ENCODE peak calls at places on chromosomes 2 and 18, in ten cellular contexts. One of them, this sample, is unnamed.

GRCh38 chr2:219018286-219018685 is 23.0 kb downstream of the CFAP65 start:
- DNase-seq in heart right ventricle: no peak
- DNase-seq in CD4-positive, alpha-beta memory T cell: no peak
- DNase-seq in psoas muscle: no peak
- DNase-seq in SJCRH30: no peak
- DNase-seq in IMR-90: no peak
- DNase-seq in WERI-Rb-1: no peak
- DNase-seq in RWPE1: no peak
- DNase-seq in neural progenitor cell: no peak
- DNase-seq in thyroid gland: no peak
- DNase-seq in this sample: no peak

GRCh38 chr18:40738321-40738880 is 1216.6 kb upstream of the PIK3C3 start:
- DNase-seq in heart right ventricle: no peak
- DNase-seq in WERI-Rb-1: no peak
- DNase-seq in psoas muscle: no peak
- DNase-seq in thyroid gland: no peak
- DNase-seq in IMR-90: no peak
- DNase-seq in SJCRH30: no peak
- DNase-seq in neural progenitor cell: no peak
- DNase-seq in RWPE1: no peak
- DNase-seq in CD4-positive, alpha-beta memory T cell: no peak
- DNase-seq in this sample: no peak

GRCh38 chr18:12428923-12429322 is 21.2 kb downstream of the PRELID3A start:
- DNase-seq in RWPE1: no peak
- DNase-seq in WERI-Rb-1: no peak
- DNase-seq in psoas muscle: no peak
- DNase-seq in heart right ventricle: no peak
- DNase-seq in CD4-positive, alpha-beta memory T cell: no peak
- DNase-seq in IMR-90: no peak
- DNase-seq in neural progenitor cell: no peak
- DNase-seq in SJCRH30: no peak
- DNase-seq in thyroid gland: no peak
- DNase-seq in this sample: no peak

GRCh38 chr2:216583606-216584005 is 49.6 kb upstream of the IGFBP2 start:
- DNase-seq in heart right ventricle: no peak
- DNase-seq in WERI-Rb-1: no peak
- DNase-seq in thyroid gland: no peak
- DNase-seq in SJCRH30: peak; percentile 24
- DNase-seq in neural progenitor cell: no peak
- DNase-seq in psoas muscle: no peak
- DNase-seq in IMR-90: no peak
- DNase-seq in RWPE1: no peak
- DNase-seq in CD4-positive, alpha-beta memory T cell: no peak
- DNase-seq in this sample: no peak

GRCh38 chr2:10499275-10499907 is 51.3 kb upstream of the ODC1 start:
- DNase-seq in thyroid gland: peak; percentile 81
- DNase-seq in heart right ventricle: no peak
- DNase-seq in psoas muscle: no peak
- DNase-seq in SJCRH30: no peak
- DNase-seq in neural progenitor cell: no peak
- DNase-seq in IMR-90: peak; percentile 12
- DNase-seq in RWPE1: no peak
- DNase-seq in CD4-positive, alpha-beta memory T cell: no peak
- DNase-seq in WERI-Rb-1: no peak
- DNase-seq in this sample: no peak

GRCh38 chr2:11829947-11830707 is 83.7 kb downstream of the LPIN1 start:
- DNase-seq in neural progenitor cell: peak; percentile 90
- DNase-seq in psoas muscle: peak; percentile 69
- DNase-seq in IMR-90: peak; percentile 98
- DNase-seq in heart right ventricle: peak; percentile 51
- DNase-seq in CD4-positive, alpha-beta memory T cell: peak; percentile 62
- DNase-seq in RWPE1: peak; percentile 97
- DNase-seq in thyroid gland: peak; percentile 83
- DNase-seq in WERI-Rb-1: peak; percentile 88
- DNase-seq in SJCRH30: peak; percentile 87
- DNase-seq in this sample: peak; percentile 2

GRCh38 chr2:9403924-9404323 is 19.4 kb downstream of the ITGB1BP1 start:
- DNase-seq in CD4-positive, alpha-beta memory T cell: no peak
- DNase-seq in neural progenitor cell: no peak
- DNase-seq in SJCRH30: no peak
- DNase-seq in psoas muscle: no peak
- DNase-seq in WERI-Rb-1: no peak
- DNase-seq in IMR-90: peak; percentile 83
- DNase-seq in thyroid gland: no peak
- DNase-seq in RWPE1: no peak
- DNase-seq in heart right ventricle: no peak
- DNase-seq in this sample: no peak

GRCh38 chr18:76679877-76680276 is 142.5 kb upstream of the ZNF236 start:
- DNase-seq in neural progenitor cell: peak; percentile 73
- DNase-seq in RWPE1: no peak
- DNase-seq in IMR-90: no peak
- DNase-seq in psoas muscle: no peak
- DNase-seq in CD4-positive, alpha-beta memory T cell: no peak
- DNase-seq in heart right ventricle: no peak
- DNase-seq in SJCRH30: no peak
- DNase-seq in thyroid gland: no peak
- DNase-seq in WERI-Rb-1: no peak
- DNase-seq in this sample: no peak

GRCh38 chr2:67649331-67650071 is 252.4 kb downstream of the ETAA1 start:
- DNase-seq in CD4-positive, alpha-beta memory T cell: no peak
- DNase-seq in psoas muscle: peak; percentile 25
- DNase-seq in RWPE1: peak; percentile 8
- DNase-seq in thyroid gland: peak; percentile 8
- DNase-seq in SJCRH30: peak; percentile 76
- DNase-seq in heart right ventricle: peak; percentile 41
- DNase-seq in IMR-90: peak; percentile 61
- DNase-seq in neural progenitor cell: no peak
- DNase-seq in WERI-Rb-1: no peak
- DNase-seq in this sample: no peak

GRCh38 chr2:200618051-200618419 is 32.2 kb downstream of the AOX1 start:
- DNase-seq in thyroid gland: no peak
- DNase-seq in RWPE1: no peak
- DNase-seq in IMR-90: no peak
- DNase-seq in neural progenitor cell: no peak
- DNase-seq in WERI-Rb-1: no peak
- DNase-seq in psoas muscle: no peak
- DNase-seq in CD4-positive, alpha-beta memory T cell: no peak
- DNase-seq in SJCRH30: no peak
- DNase-seq in heart right ventricle: no peak
- DNase-seq in this sample: no peak

GRCh38 chr2:200616656-200617055 is 30.8 kb downstream of the AOX1 start:
- DNase-seq in IMR-90: peak; percentile 50
- DNase-seq in RWPE1: no peak
- DNase-seq in thyroid gland: no peak
- DNase-seq in psoas muscle: no peak
- DNase-seq in heart right ventricle: no peak
- DNase-seq in SJCRH30: no peak
- DNase-seq in neural progenitor cell: no peak
- DNase-seq in WERI-Rb-1: no peak
- DNase-seq in CD4-positive, alpha-beta memory T cell: no peak
- DNase-seq in this sample: no peak

GRCh38 chr2:200616193-200616592 is 30.4 kb downstream of the AOX1 start:
- DNase-seq in WERI-Rb-1: no peak
- DNase-seq in CD4-positive, alpha-beta memory T cell: no peak
- DNase-seq in heart right ventricle: no peak
- DNase-seq in IMR-90: no peak
- DNase-seq in SJCRH30: no peak
- DNase-seq in psoas muscle: no peak
- DNase-seq in thyroid gland: no peak
- DNase-seq in RWPE1: no peak
- DNase-seq in neural progenitor cell: no peak
- DNase-seq in this sample: no peak

GRCh38 chr2:200618590-200619021 is 32.8 kb downstream of the AOX1 start:
- DNase-seq in RWPE1: no peak
- DNase-seq in WERI-Rb-1: no peak
- DNase-seq in psoas muscle: no peak
- DNase-seq in thyroid gland: no peak
- DNase-seq in IMR-90: peak; percentile 78
- DNase-seq in CD4-positive, alpha-beta memory T cell: no peak
- DNase-seq in neural progenitor cell: peak; percentile 40
- DNase-seq in heart right ventricle: no peak
- DNase-seq in SJCRH30: no peak
- DNase-seq in this sample: no peak

GRCh38 chr2:200617089-200618050 is 31.6 kb downstream of the AOX1 start:
- DNase-seq in neural progenitor cell: no peak
- DNase-seq in thyroid gland: no peak
- DNase-seq in WERI-Rb-1: no peak
- DNase-seq in heart right ventricle: no peak
- DNase-seq in RWPE1: no peak
- DNase-seq in psoas muscle: no peak
- DNase-seq in IMR-90: no peak
- DNase-seq in SJCRH30: no peak
- DNase-seq in CD4-positive, alpha-beta memory T cell: no peak
- DNase-seq in this sample: no peak
- H3K27ac ChIP-seq in neural progenitor cell: no peak overlapping the region
- H3K27ac ChIP-seq in thyroid gland: no peak overlapping the region
- H3K27ac ChIP-seq in WERI-Rb-1: no peak overlapping the region
- H3K27ac ChIP-seq in heart right ventricle: no peak overlapping the region
- H3K27ac ChIP-seq in RWPE1: no peak overlapping the region
- H3K27ac ChIP-seq in psoas muscle: no peak overlapping the region
- H3K27ac ChIP-seq in IMR-90: no peak overlapping the region
- H3K27ac ChIP-seq in SJCRH30: no peak overlapping the region
- H3K27ac ChIP-seq in CD4-positive, alpha-beta memory T cell: no peak overlapping the region
- H3K27ac ChIP-seq in this sample: no peak overlapping the region

DNA sequence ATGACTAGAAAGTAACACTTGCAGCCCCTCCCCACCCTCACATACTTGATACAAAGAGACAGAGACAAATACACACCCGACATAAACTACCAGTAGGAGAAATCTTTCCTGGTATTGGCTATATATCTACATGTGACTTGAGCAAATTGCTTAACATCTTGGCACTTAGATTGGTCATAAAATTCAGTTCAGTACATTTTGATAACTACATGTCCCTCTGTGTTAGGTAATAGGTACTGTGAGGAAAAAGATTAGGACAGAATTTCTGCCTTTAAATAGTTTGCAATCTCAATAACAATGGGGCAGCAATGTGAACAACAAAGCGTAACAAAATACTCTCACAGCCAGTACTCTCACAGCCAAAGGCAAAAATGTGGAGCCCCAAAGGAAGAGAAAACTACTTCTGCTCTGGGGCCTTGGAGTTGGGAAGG is 670.0 kb upstream of the ACVR2A start:
- DNase-seq in thyroid gland: no peak
- DNase-seq in psoas muscle: no peak
- DNase-seq in IMR-90: no peak
- DNase-seq in heart right ventricle: no peak
- DNase-seq in SJCRH30: no peak
- DNase-seq in CD4-positive, alpha-beta memory T cell: no peak
- DNase-seq in WERI-Rb-1: no peak
- DNase-seq in RWPE1: no peak
- DNase-seq in neural progenitor cell: peak; percentile 23
- DNase-seq in this sample: no peak
- H3K27ac ChIP-seq in thyroid gland: no peak overlapping the region
- H3K27ac ChIP-seq in psoas muscle: no peak overlapping the region
- H3K27ac ChIP-seq in IMR-90: no peak overlapping the region
- H3K27ac ChIP-seq in heart right ventricle: no peak overlapping the region
- H3K27ac ChIP-seq in SJCRH30: no peak overlapping the region
- H3K27ac ChIP-seq in CD4-positive, alpha-beta memory T cell: no peak overlapping the region
- H3K27ac ChIP-seq in WERI-Rb-1: no peak overlapping the region
- H3K27ac ChIP-seq in RWPE1: no peak overlapping the region
- H3K27ac ChIP-seq in neural progenitor cell: no peak overlapping the region
- H3K27ac ChIP-seq in this sample: no peak overlapping the region

GRCh38 chr2:72579595-72580180 is 246.1 kb downstream of the EXOC6B start:
- DNase-seq in thyroid gland: no peak
- DNase-seq in CD4-positive, alpha-beta memory T cell: peak; percentile 17
- DNase-seq in RWPE1: peak; percentile 30
- DNase-seq in SJCRH30: no peak
- DNase-seq in IMR-90: peak; percentile 64
- DNase-seq in heart right ventricle: no peak
- DNase-seq in psoas muscle: no peak
- DNase-seq in WERI-Rb-1: no peak
- DNase-seq in neural progenitor cell: peak; percentile 31
- DNase-seq in this sample: no peak

GRCh38 chr2:72576459-72576858 is 249.4 kb downstream of the EXOC6B start:
- DNase-seq in WERI-Rb-1: no peak
- DNase-seq in RWPE1: no peak
- DNase-seq in SJCRH30: no peak
- DNase-seq in neural progenitor cell: no peak
- DNase-seq in psoas muscle: no peak
- DNase-seq in IMR-90: no peak
- DNase-seq in CD4-positive, alpha-beta memory T cell: no peak
- DNase-seq in heart right ventricle: no peak
- DNase-seq in thyroid gland: no peak
- DNase-seq in this sample: no peak

GRCh38 chr2:72583376-72583775 is 242.5 kb downstream of the EXOC6B start:
- DNase-seq in neural progenitor cell: no peak
- DNase-seq in heart right ventricle: no peak
- DNase-seq in IMR-90: no peak
- DNase-seq in SJCRH30: no peak
- DNase-seq in RWPE1: no peak
- DNase-seq in WERI-Rb-1: no peak
- DNase-seq in psoas muscle: no peak
- DNase-seq in CD4-positive, alpha-beta memory T cell: no peak
- DNase-seq in thyroid gland: no peak
- DNase-seq in this sample: no peak

GRCh38 chr2:72576861-72577260 is 249.0 kb downstream of the EXOC6B start:
- DNase-seq in WERI-Rb-1: no peak
- DNase-seq in SJCRH30: no peak
- DNase-seq in psoas muscle: no peak
- DNase-seq in thyroid gland: no peak
- DNase-seq in heart right ventricle: no peak
- DNase-seq in neural progenitor cell: no peak
- DNase-seq in RWPE1: no peak
- DNase-seq in IMR-90: peak; percentile 53
- DNase-seq in CD4-positive, alpha-beta memory T cell: no peak
- DNase-seq in this sample: no peak

GRCh38 chr2:72581560-72582181 is 244.2 kb downstream of the EXOC6B start:
- DNase-seq in neural progenitor cell: peak; percentile 1
- DNase-seq in WERI-Rb-1: peak; percentile 9
- DNase-seq in RWPE1: no peak
- DNase-seq in thyroid gland: no peak
- DNase-seq in IMR-90: no peak
- DNase-seq in psoas muscle: no peak
- DNase-seq in heart right ventricle: no peak
- DNase-seq in CD4-positive, alpha-beta memory T cell: no peak
- DNase-seq in SJCRH30: peak; percentile 2
- DNase-seq in this sample: no peak
- H3K27ac ChIP-seq in neural progenitor cell: no peak overlapping the region
- H3K27ac ChIP-seq in WERI-Rb-1: no peak overlapping the region
- H3K27ac ChIP-seq in RWPE1: no peak overlapping the region
- H3K27ac ChIP-seq in thyroid gland: no peak overlapping the region
- H3K27ac ChIP-seq in IMR-90: no peak overlapping the region
- H3K27ac ChIP-seq in psoas muscle: no peak overlapping the region
- H3K27ac ChIP-seq in heart right ventricle: no peak overlapping the region
- H3K27ac ChIP-seq in CD4-positive, alpha-beta memory T cell: no peak overlapping the region
- H3K27ac ChIP-seq in SJCRH30: no peak overlapping the region
- H3K27ac ChIP-seq in this sample: no peak overlapping the region

DNA sequence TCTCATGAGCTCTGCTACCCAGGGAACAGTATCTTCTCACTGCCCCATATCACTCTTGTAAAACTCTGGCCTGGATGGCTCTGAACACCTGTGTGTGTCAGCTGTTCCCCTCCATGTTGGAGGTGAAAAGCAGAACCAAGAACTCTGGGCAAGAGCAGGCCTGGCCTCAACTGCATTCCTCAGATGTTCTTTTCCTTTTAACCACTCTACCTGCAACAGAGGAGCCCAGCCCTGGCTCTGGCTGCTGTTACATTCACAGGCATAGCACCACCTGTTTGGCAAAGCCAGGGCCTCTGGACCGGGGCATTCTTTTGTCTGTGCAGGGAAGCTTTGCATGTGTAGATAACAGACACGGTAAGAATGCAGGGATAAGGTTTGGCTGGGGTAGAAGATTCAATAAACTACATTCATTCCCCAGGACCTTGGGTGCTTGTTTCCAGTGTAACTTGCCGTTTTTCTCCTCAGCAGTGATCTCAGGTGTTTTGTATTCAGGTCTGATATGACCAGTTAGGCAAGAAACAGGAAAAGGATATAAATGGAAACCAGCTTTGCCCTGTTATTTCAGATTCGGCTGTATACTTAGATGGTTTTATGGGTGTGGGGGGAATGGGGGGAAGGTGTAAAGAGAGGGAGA is 95.1 kb downstream of the SPTBN1 start:
- DNase-seq in heart right ventricle: no peak
- DNase-seq in psoas muscle: no peak
- DNase-seq in thyroid gland: peak; percentile 75
- DNase-seq in RWPE1: no peak
- DNase-seq in SJCRH30: no peak
- DNase-seq in WERI-Rb-1: no peak
- DNase-seq in IMR-90: no peak
- DNase-seq in neural progenitor cell: peak; percentile 37
- DNase-seq in CD4-positive, alpha-beta memory T cell: no peak
- DNase-seq in this sample: no peak
- H3K27ac ChIP-seq in heart right ventricle: no peak overlapping the region
- H3K27ac ChIP-seq in psoas muscle: no peak overlapping the region
- H3K27ac ChIP-seq in thyroid gland: peak overlapping the region; percentile 20
- H3K27ac ChIP-seq in RWPE1: peak overlapping the region; percentile 25
- H3K27ac ChIP-seq in SJCRH30: no peak overlapping the region
- H3K27ac ChIP-seq in WERI-Rb-1: no peak overlapping the region
- H3K27ac ChIP-seq in IMR-90: no peak overlapping the region
- H3K27ac ChIP-seq in neural progenitor cell: no peak overlapping the region
- H3K27ac ChIP-seq in CD4-positive, alpha-beta memory T cell: no peak overlapping the region
- H3K27ac ChIP-seq in this sample: no peak overlapping the region

This sample was measured in CD8-positive, alpha-beta memory T cell.